ENCODE peak calls at places on chromosome 7, in eight cellular contexts. J, R, S, X, D, T, W and F are unnamed samples.
A peak's percentile ranks its signal among the peaks of the same experiment; 100 is the strongest.

GRCh38 chr7:72077776-72078175 is 334.4 kb downstream of the CALN1 start:
- DNase-seq in J (no peak), R (no peak), S (no peak), X (no peak), D (no peak), T (no peak), W (no peak), F (no peak)

GRCh38 chr7:71017602-71018001 is 114.3 kb upstream of the GALNT17 start:
- DNase-seq in J (no peak), R (no peak), S (no peak), X (no peak), D (no peak), T (no peak), W (no peak), F (no peak)

GRCh38 chr7:111883241-111883640 is 320.9 kb upstream of the IMMP2L start:
- DNase-seq in J (no peak), R (no peak), S (no peak), X (no peak), D (no peak), T (no peak), W (no peak), F (no peak)

GRCh38 chr7:13920053-13920697 is 69.3 kb downstream of the ETV1 start:
- DNase-seq in J (no peak), R (no peak), S (no peak), X (peak; percentile 99), D (peak; percentile 100), T (peak; percentile 100), W (no peak), F (no peak)

GRCh38 chr7:44087914-44088838 is 5.8 kb upstream of the POLM start:
- DNase-seq in J (no peak), R (no peak), S (peak; percentile 60), X (peak; percentile 98), D (no peak), T (peak; percentile 81), W (peak; percentile 79), F (peak; percentile 94)

GRCh38 chr7:87336136-87336535 is 9.3 kb upstream of the CROT start:
- DNase-seq in J (no peak), R (no peak), S (no peak), X (no peak), D (no peak), T (no peak), W (no peak), F (no peak)

GRCh38 chr7:100034871-100035510 is 14.6 kb upstream of the ZSCAN21 start:
- DNase-seq in J (no peak), R (no peak), S (no peak), X (peak; percentile 88), D (no peak), T (peak; percentile 98), W (no peak), F (no peak)

GRCh38 chr7:7867835-7868234 is 100.8 kb upstream of the GLCCI1 start:
- DNase-seq in J (no peak), R (no peak), S (no peak), X (no peak), D (no peak), T (no peak), W (no peak), F (no peak)

GRCh38 chr7:20260219-20260618 is 43.0 kb upstream of the MACC1 start:
- DNase-seq in J (no peak), R (no peak), S (no peak), X (peak; percentile 83), D (no peak), T (peak; percentile 48), W (no peak), F (no peak)

GRCh38 chr7:140723002-140723401 is 26.5 kb downstream of the NDUFB2 start:
- DNase-seq in J (no peak), R (no peak), S (no peak), X (no peak), D (no peak), T (no peak), W (no peak), F (no peak)

GRCh38 chr7:54141565-54141964 is 400.6 kb upstream of the VSTM2A start:
- DNase-seq in J (no peak), R (no peak), S (no peak), X (no peak), D (no peak), T (no peak), W (no peak), F (no peak)

GRCh38 chr7:73742753-73743641 is 4.4 kb upstream of the ABHD11 start:
- DNase-seq in J (peak; percentile 99), R (no peak), S (peak; percentile 97), X (no peak), D (peak; percentile 27), T (no peak), W (peak; percentile 81), F (peak; percentile 80)

GRCh38 chr7:29478218-29478617 is 85.4 kb upstream of the PRR15 start:
- DNase-seq in J (no peak), R (no peak), S (no peak), X (no peak), D (no peak), T (no peak), W (no peak), F (no peak)

GRCh38 chr7:145168879-145169278 is 333.0 kb upstream of the TPK1 start:
- DNase-seq in J (no peak), R (no peak), S (no peak), X (no peak), D (no peak), T (no peak), W (no peak), F (no peak)

GRCh38 chr7:3695602-3696001 is 394.6 kb downstream of the SDK1 start:
- DNase-seq in J (no peak), R (no peak), S (no peak), X (no peak), D (peak; percentile 2), T (no peak), W (no peak), F (no peak)

DNA sequence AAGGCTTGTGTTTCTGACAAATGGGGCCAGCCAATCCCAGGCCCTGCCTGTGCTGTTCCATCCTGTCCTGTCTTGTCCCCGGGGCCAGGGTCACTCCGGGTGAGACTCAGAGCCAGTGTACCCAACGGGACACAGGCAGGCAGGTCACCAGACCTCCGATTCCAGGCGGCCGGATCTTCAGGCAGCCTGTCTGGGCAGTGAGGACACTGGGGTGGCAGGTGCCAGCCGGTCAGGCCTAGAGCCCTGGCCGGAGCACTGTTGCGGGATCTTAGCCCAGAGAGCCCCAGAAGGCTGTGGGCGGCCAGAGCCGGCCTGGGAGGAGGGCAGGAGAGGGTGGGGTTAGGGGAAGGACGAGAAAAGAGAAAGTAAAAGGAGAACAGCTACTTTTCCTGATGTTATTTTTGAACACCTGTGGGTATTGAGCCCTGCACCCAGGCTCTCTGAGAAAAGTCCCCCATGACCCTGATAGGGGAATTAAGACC is 134.3 kb upstream of the TNRC18 start:
- DNase-seq in J (peak; percentile 32), R (no peak), S (peak; percentile 82), X (peak; percentile 47), D (no peak), T (peak; percentile 11), W (peak; percentile 92), F (peak; percentile 83)
- H3K4me3 ChIP-seq in J (no peak overlapping the region), R (peak overlapping the region; percentile 48), S (no peak overlapping the region), X (peak overlapping the region; percentile 41), D (no peak overlapping the region), T (no peak overlapping the region), W (peak overlapping the region; percentile 9), F (no peak overlapping the region)

GRCh38 chr7:136086712-136087111 is 109.6 kb upstream of the MTPN start:
- DNase-seq in J (peak; percentile 72), R (peak; percentile 19), S (no peak), X (peak; percentile 89), D (peak; percentile 83), T (peak; percentile 85), W (no peak), F (no peak)

GRCh38 chr7:136087881-136088280 is 110.7 kb upstream of the MTPN start:
- DNase-seq in J (no peak), R (no peak), S (no peak), X (no peak), D (no peak), T (no peak), W (no peak), F (no peak)
- H3K4me3 ChIP-seq in J (no peak overlapping the region), R (no peak overlapping the region), S (no peak overlapping the region), X (no peak overlapping the region), D (no peak overlapping the region), T (no peak overlapping the region), W (no peak overlapping the region), F (no peak overlapping the region)

GRCh38 chr7:146878901-146879300 is 762.3 kb downstream of the CNTNAP2 start:
- DNase-seq in J (no peak), R (no peak), S (no peak), X (peak; percentile 2), D (no peak), T (no peak), W (no peak), F (no peak)

GRCh38 chr7:146875222-146875785 is 758.7 kb downstream of the CNTNAP2 start:
- DNase-seq in J (no peak), R (no peak), S (no peak), X (no peak), D (no peak), T (no peak), W (no peak), F (no peak)

GRCh38 chr7:146874722-146875121 is 758.1 kb downstream of the CNTNAP2 start:
- DNase-seq in J (no peak), R (no peak), S (no peak), X (no peak), D (no peak), T (no peak), W (no peak), F (no peak)
- H3K4me3 ChIP-seq in J (no peak overlapping the region), R (no peak overlapping the region), S (no peak overlapping the region), X (no peak overlapping the region), D (no peak overlapping the region), T (no peak overlapping the region), W (no peak overlapping the region), F (no peak overlapping the region)

GRCh38 chr7:18864967-18865366 is 252.5 kb downstream of the TWIST1 start:
- DNase-seq in J (no peak), R (no peak), S (no peak), X (no peak), D (no peak), T (no peak), W (no peak), F (no peak)

GRCh38 chr7:18861514-18861913 is 255.9 kb downstream of the TWIST1 start:
- DNase-seq in J (no peak), R (no peak), S (no peak), X (peak; percentile 77), D (peak; percentile 86), T (peak; percentile 85), W (no peak), F (no peak)

GRCh38 chr7:18872344-18872743 is 245.1 kb downstream of the TWIST1 start:
- DNase-seq in J (no peak), R (no peak), S (no peak), X (no peak), D (no peak), T (no peak), W (no peak), F (no peak)

DNA sequence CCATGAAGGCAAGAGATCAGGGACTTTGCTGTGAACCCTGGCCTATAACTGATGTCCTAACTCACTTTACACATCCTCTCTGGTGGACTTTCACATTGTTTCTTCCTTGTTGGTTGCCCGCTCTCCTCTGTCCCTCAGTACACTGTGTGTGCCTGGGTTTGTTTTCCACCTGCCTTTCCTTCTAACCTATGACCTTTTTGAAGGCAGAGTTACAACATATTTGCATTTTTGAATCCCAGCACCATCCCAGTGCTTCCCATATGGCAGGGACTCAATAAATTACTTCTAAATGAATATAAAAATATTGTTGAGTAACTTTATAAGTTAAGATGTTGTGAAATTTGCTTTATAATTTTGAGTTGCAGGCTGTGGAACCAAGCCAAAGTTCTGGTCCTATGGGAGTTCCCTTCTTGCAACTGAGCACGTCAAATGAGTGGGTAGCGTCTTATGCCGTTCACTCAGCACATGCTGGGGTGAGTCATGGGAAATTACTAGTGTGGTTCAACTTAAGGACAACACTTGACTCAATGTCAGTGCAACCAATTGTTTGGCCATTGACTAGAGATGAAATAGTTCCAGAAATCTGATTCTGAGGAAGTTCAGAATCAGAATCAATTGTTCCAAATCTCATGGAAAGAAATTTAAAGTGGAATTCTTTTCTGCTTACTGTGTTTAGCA is 250.9 kb downstream of the TWIST1 start:
- DNase-seq in J (peak; percentile 25), R (no peak), S (no peak), X (peak; percentile 100), D (peak; percentile 100), T (peak; percentile 100), W (no peak), F (no peak)
- H3K4me3 ChIP-seq in J (no peak overlapping the region), R (no peak overlapping the region), S (no peak overlapping the region), X (no peak overlapping the region), D (no peak overlapping the region), T (no peak overlapping the region), W (no peak overlapping the region), F (no peak overlapping the region)